ENCODE peak calls at places on chromosomes 11 and 22, in five cellular contexts. N is NK-92 treated with Interleukin-12 subunit alpha and Interleukin-12 subunit beta, amount 100 ng/mL, for 24 hours; Z is SK-MEL-5; P is HFF-Myc; A is tibial nerve. R is an unnamed sample.
A peak's percentile ranks its signal among the peaks of the same experiment; 100 is the strongest.

GRCh38 chr11:62337682-62338181 is 484 bp downstream of the ASRGL1 start:
- DNase-seq in N (no peak), Z (no peak), P (no peak), A (no peak), R (no peak)

GRCh38 chr11:66933508-66933907 is 24.7 kb downstream of the PC start:
- DNase-seq in N (no peak), Z (no peak), P (no peak), A (no peak), R (no peak)

GRCh38 chr22:30922151-30922611 is 46.4 kb downstream of the MORC2 start:
- DNase-seq in N (peak; percentile 60), Z (no peak), P (peak; percentile 4), A (no peak), R (no peak)

GRCh38 chr11:9862981-9863380 is 199.1 kb downstream of the SWAP70 start:
- DNase-seq in N (no peak), Z (peak; percentile 75), P (no peak), A (no peak), R (no peak)

GRCh38 chr11:17734418-17734911 is at the start of gene KCNC1:
- DNase-seq in N (no peak), Z (peak; percentile 54), P (no peak), A (no peak), R (no peak)

GRCh38 chr11:65767406-65767805 is 13.4 kb downstream of the AP5B1 start:
- DNase-seq in N (no peak), Z (no peak), P (no peak), A (no peak), R (no peak)

GRCh38 chr22:46528121-46528610 is 9.3 kb downstream of the CELSR1 start:
- DNase-seq in N (no peak), Z (peak; percentile 53), P (no peak), A (no peak), R (no peak)

GRCh38 chr22:24512043-24512442 is 16.9 kb downstream of the UPB1 start:
- DNase-seq in N (no peak), Z (no peak), P (no peak), A (no peak), R (no peak)

R was measured in AG04450.